ENCODE peak calls at places on chromosomes 1 and 21, in four cellular contexts. F is GM23248, W is transverse colon, Y is ovary. G is an unnamed sample.

GRCh38 chr1:158951956-158952355 is 20.6 kb downstream of the PYHIN1 start:
- DNase-seq in F (no peak), W (peak; percentile 24), Y (no peak), G (no peak)

GRCh38 chr1:65630855-65631254 is 161.8 kb upstream of the PDE4B start:
- DNase-seq in F (no peak), Y (no peak), W (no peak), G (no peak)

GRCh38 chr1:197674286-197674685 is 101.0 kb downstream of the DENND1B start:
- DNase-seq in F (no peak), W (no peak), Y (no peak), G (no peak)

GRCh38 chr1:211876849-211877248 is 46.3 kb upstream of the LPGAT1 start:
- DNase-seq in Y (no peak), F (peak; percentile 28), W (no peak), G (no peak)

GRCh38 chr1:175015243-175015642 is 8.0 kb downstream of the MRPS14 start:
- DNase-seq in F (peak; percentile 83), Y (no peak), W (no peak), G (no peak)

GRCh38 chr1:229119876-229120275 is 151.0 kb upstream of the RAB4A start:
- DNase-seq in F (no peak), W (no peak), Y (no peak), G (no peak)

GRCh38 chr1:206518743-206519142 is 11.4 kb downstream of the RASSF5 start:
- DNase-seq in Y (no peak), W (no peak), F (no peak), G (no peak)

GRCh38 chr1:44926311-44926781 is 60.0 kb downstream of the EIF2B3 start:
- DNase-seq in F (peak; percentile 83), W (no peak), Y (no peak), G (no peak)

GRCh38 chr1:155026588-155026987 is 7.0 kb downstream of the DCST2 start:
- DNase-seq in F (peak; percentile 62), W (no peak), Y (no peak), G (no peak)

GRCh38 chr1:31219489-31219888 is 20.2 kb downstream of the NKAIN1 start:
- DNase-seq in W (no peak), Y (no peak), F (no peak), G (no peak)

GRCh38 chr1:223429821-223430220 is 36.6 kb downstream of the CCDC185 start:
- DNase-seq in W (no peak), F (peak; percentile 66), Y (no peak), G (no peak)

GRCh38 chr1:9690440-9691107 is 39.0 kb downstream of the PIK3CD start:
- DNase-seq in W (no peak), F (no peak), Y (no peak), G (no peak)

GRCh38 chr1:207919523-207920210 is 8.7 kb upstream of the CD34 start:
- DNase-seq in W (no peak), Y (peak; percentile 43), F (peak; percentile 56), G (no peak)

GRCh38 chr1:228316589-228317387 is 89.8 kb downstream of the TRIM11 start:
- DNase-seq in Y (peak; percentile 9), W (no peak), F (no peak), G (no peak)

GRCh38 chr1:229385853-229386456 is 43.1 kb upstream of the CCSAP start:
- DNase-seq in W (no peak), F (no peak), Y (no peak), G (no peak)

GRCh38 chr21:39007532-39007931 is 175.7 kb downstream of the PSMG1 start:
- DNase-seq in Y (no peak), F (no peak), W (no peak), G (no peak)

GRCh38 chr1:115976900-115977480 is 677 bp downstream of the SLC22A15 start:
- DNase-seq in Y (no peak), F (peak; percentile 73), W (no peak), G (peak; percentile 18)

GRCh38 chr1:17587693-17588047 is 48.2 kb downstream of the ARHGEF10L start:
- DNase-seq in Y (no peak), F (peak; percentile 88), W (no peak), G (no peak)

GRCh38 chr21:26788783-26789182 is 56.4 kb downstream of the ADAMTS1 start:
- DNase-seq in W (peak; percentile 23), F (no peak), Y (peak; percentile 82), G (peak; percentile 51)

GRCh38 chr1:240212552-240212951 is 120.9 kb downstream of the FMN2 start:
- DNase-seq in W (no peak), Y (no peak), F (no peak), G (no peak)

GRCh38 chr1:19974822-19975416 is 4.5 kb downstream of the PLA2G2A start:
- DNase-seq in Y (peak; percentile 80), F (peak; percentile 88), W (peak; percentile 61), G (peak; percentile 49)

GRCh38 chr1:196584703-196585102 is 23.5 kb downstream of the KCNT2 start:
- DNase-seq in Y (no peak), W (no peak), F (no peak), G (no peak)

GRCh38 chr1:59738591-59739015 is 76.1 kb upstream of the HOOK1 start:
- DNase-seq in Y (no peak), F (peak; percentile 41), W (no peak), G (no peak)

GRCh38 chr1:47986741-47987140 is 10.4 kb downstream of the TRABD2B start:
- DNase-seq in Y (no peak), W (no peak), F (peak; percentile 53), G (peak; percentile 61)

GRCh38 chr1:202805886-202806511 is 2.2 kb downstream of the KDM5B start:
- DNase-seq in F (peak; percentile 60), Y (no peak), W (no peak), G (no peak)

GRCh38 chr1:18926315-18927081 is 24.1 kb upstream of the ALDH4A1 start:
- DNase-seq in W (peak; percentile 70), F (peak; percentile 98), Y (no peak), G (peak; percentile 61)
- H3K4me3 ChIP-seq in W (no peak overlapping the region), F (peak overlapping the region; percentile 38), Y (no peak overlapping the region), G (peak overlapping the region; percentile 24)

GRCh38 chr1:36177589-36178463 is 21.9 kb downstream of the MAP7D1 start:
- DNase-seq in Y (no peak), W (no peak), F (no peak), G (no peak)

GRCh38 chr1:36172983-36173382 is 17.0 kb downstream of the MAP7D1 start:
- DNase-seq in F (peak; percentile 93), W (no peak), Y (no peak), G (no peak)

GRCh38 chr1:36174716-36175115 is 18.8 kb downstream of the MAP7D1 start:
- DNase-seq in W (no peak), Y (no peak), F (no peak), G (no peak)

GRCh38 chr1:36176151-36176949 is 20.4 kb downstream of the MAP7D1 start:
- DNase-seq in F (no peak), Y (no peak), W (no peak), G (peak; percentile 41)

GRCh38 chr1:36175137-36176095 is 19.5 kb downstream of the MAP7D1 start:
- DNase-seq in Y (no peak), F (peak; percentile 66), W (peak; percentile 66), G (peak; percentile 61)
- H3K27ac ChIP-seq in Y (no peak overlapping the region), F (peak overlapping the region; percentile 47), W (peak overlapping the region; percentile 86), G (peak overlapping the region; percentile 100)

DNA sequence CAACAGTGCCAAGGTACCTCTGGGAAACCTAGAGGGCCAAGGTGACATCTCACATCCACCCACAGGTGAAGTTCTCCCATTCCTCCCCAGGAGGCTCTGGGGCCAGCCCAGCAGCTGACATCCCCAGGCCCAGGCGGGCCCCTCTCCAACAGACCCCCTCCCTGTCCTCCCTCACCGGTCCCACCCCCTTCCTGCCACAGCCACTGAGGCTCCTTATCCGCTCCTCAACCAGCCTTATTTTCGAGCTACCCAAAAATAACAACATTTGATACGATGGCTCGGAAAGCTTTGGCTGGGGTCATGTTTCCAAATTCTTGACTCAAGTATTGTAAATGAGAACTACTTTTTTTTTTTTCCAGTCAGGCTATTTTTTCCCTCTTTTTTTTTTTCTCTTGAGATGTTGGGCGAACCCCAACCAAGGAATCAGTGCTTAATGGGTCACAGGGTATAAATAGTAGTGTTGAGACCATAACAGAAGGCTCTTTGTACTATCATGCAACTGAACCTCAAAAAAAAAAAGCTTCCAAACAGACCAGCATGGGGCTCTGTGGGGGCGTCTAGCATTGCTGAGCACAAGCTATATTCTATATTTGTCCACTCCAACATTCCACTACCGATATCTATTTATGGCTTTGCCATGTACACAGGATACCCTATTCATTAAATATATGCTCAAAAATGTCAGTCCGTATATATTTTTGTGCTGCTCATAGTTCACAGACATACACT is 27.2 kb downstream of the IRF2BP2 start:
- DNase-seq in Y (no peak), W (no peak), F (no peak), G (no peak)
- H3K4me1 ChIP-seq in Y (peaks cover 15% of the 10 kb centered on the region), W (peaks cover 7% of the 10 kb centered on the region), F (peaks cover 21% of the 10 kb centered on the region), G (peaks cover 57% of the 10 kb centered on the region)

DNA sequence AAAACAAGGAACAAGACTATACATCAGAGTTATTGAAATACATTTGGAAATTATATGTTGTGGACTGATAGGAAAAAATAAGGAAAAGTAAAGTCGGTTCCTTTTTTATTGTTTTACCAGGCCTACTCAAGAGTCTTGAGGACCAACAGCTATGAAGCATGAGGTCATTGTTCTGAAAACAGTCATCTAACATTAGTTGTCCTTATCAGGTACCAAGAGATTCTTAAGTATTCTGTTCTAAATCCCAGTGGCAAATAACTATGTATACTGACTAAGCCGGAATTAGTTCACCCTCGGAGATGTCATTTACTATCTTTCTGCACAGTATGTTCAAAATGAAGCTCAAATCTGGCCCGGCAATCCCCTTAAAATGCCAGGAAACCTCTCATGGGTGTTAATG is 585 bp downstream of the ADGRL4 start:
- DNase-seq in W (no peak), Y (no peak), F (peak; percentile 40), G (no peak)
- H3K4me3 ChIP-seq in W (no peak overlapping the region), Y (no peak overlapping the region), F (peak overlapping the region; percentile 69), G (peak overlapping the region; percentile 64)

DNA sequence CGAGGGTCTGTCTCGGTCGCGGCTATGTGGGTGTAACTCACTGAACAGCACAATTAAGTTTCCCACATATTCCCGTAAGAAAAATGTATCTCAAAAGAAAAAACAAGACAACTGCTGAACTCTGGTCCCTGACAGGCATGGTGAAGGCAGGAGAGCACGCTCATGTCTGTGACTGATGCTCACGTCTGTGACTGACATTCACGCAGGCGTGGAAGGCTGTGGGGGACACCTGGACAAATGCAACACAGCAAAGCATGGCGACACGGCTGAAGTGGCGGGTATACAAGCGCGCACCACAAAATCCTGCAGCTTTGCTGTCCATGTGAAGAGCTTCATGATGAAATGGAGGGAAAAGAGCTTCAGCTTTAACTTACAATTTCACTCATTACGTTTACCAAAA is 6.0 kb downstream of the PTTG1IP start:
- DNase-seq in Y (no peak), W (no peak), F (no peak), G (no peak)
- H3K27ac ChIP-seq in Y (no peak overlapping the region), W (no peak overlapping the region), F (peak overlapping the region; percentile 70), G (no peak overlapping the region)

GRCh38 chr1:15954316-15954715 is 21.6 kb downstream of the ZBTB17 start:
- DNase-seq in F (no peak), W (no peak), Y (no peak), G (no peak)

GRCh38 chr1:15952317-15953258 is 23.3 kb downstream of the ZBTB17 start:
- DNase-seq in Y (peak; percentile 46), F (peak; percentile 98), W (no peak), G (no peak)

GRCh38 chr1:15953294-15953771 is 22.6 kb downstream of the ZBTB17 start:
- DNase-seq in W (no peak), Y (no peak), F (peak; percentile 61), G (no peak)

GRCh38 chr1:15955552-15955951 is 20.3 kb downstream of the ZBTB17 start:
- DNase-seq in F (no peak), W (no peak), Y (no peak), G (no peak)

GRCh38 chr1:15953791-15954201 is 22.1 kb downstream of the ZBTB17 start:
- DNase-seq in F (no peak), W (no peak), Y (no peak), G (no peak)
- H3K4me1 ChIP-seq in F (peaks cover 72% of the 10 kb centered on the region), W (peaks cover 28% of the 10 kb centered on the region), Y (peaks cover 31% of the 10 kb centered on the region), G (peaks cover 89% of the 10 kb centered on the region)

GRCh38 chr1:15886613-15887167 is 39.2 kb downstream of the SPEN start:
- DNase-seq in Y (no peak), F (no peak), W (no peak), G (no peak)
- H3K4me3 ChIP-seq in Y (peak overlapping the region; percentile 30), F (peak overlapping the region; percentile 58), W (no peak overlapping the region), G (peak overlapping the region; percentile 61)